ENCODE peak calls at places on chromosomes 5 and 9, in ten cellular contexts. K, O, N, X, H, R, F, G, W and V are unnamed samples.

GRCh38 chr5:4361626-4362281 is 766.1 kb downstream of the IRX1 start:
- DNase-seq in W (no peak), G (no peak), O (no peak), N (no peak), R (no peak), H (no peak), F (no peak), K (no peak), X (no peak), V (no peak)

GRCh38 chr5:175472378-175472777 is 6.0 kb upstream of the SFXN1 start:
- DNase-seq in N (no peak), O (no peak), G (no peak), F (no peak), W (no peak), H (no peak), R (no peak), X (no peak), K (no peak), V (no peak)

GRCh38 chr5:139190125-139190524 is 8.0 kb downstream of the SIL1 start:
- DNase-seq in X (no peak), R (no peak), F (no peak), O (peak; percentile 95), N (no peak), G (no peak), K (no peak), H (no peak), W (peak; percentile 79), V (no peak)

GRCh38 chr5:130237721-130238120 is 333.5 kb downstream of the CHSY3 start:
- DNase-seq in F (no peak), O (no peak), R (no peak), G (no peak), X (no peak), K (no peak), N (no peak), H (no peak), W (no peak), V (no peak)

GRCh38 chr5:66864240-66864884 is 268.2 kb downstream of the MAST4 start:
- DNase-seq in N (peak; percentile 14), X (peak; percentile 42), F (no peak), R (no peak), H (no peak), W (peak; percentile 72), K (no peak), G (no peak), O (peak; percentile 47), V (peak; percentile 1)

GRCh38 chr9:76603448-76603895 is 144.5 kb downstream of the GCNT1 start:
- DNase-seq in X (no peak), N (no peak), G (no peak), K (no peak), O (peak; percentile 29), H (no peak), F (no peak), W (peak; percentile 70), R (no peak), V (no peak)

GRCh38 chr9:131459056-131459455 is 43.7 kb upstream of the POMT1 start:
- DNase-seq in W (no peak), H (peak; percentile 40), R (no peak), F (no peak), N (no peak), X (no peak), O (no peak), K (no peak), G (no peak), V (no peak)

GRCh38 chr5:137218896-137219295 is 280.2 kb downstream of the SPOCK1 start:
- DNase-seq in N (no peak), R (no peak), K (no peak), G (no peak), H (no peak), W (no peak), X (no peak), O (no peak), F (no peak), V (peak; percentile 71)

DNA sequence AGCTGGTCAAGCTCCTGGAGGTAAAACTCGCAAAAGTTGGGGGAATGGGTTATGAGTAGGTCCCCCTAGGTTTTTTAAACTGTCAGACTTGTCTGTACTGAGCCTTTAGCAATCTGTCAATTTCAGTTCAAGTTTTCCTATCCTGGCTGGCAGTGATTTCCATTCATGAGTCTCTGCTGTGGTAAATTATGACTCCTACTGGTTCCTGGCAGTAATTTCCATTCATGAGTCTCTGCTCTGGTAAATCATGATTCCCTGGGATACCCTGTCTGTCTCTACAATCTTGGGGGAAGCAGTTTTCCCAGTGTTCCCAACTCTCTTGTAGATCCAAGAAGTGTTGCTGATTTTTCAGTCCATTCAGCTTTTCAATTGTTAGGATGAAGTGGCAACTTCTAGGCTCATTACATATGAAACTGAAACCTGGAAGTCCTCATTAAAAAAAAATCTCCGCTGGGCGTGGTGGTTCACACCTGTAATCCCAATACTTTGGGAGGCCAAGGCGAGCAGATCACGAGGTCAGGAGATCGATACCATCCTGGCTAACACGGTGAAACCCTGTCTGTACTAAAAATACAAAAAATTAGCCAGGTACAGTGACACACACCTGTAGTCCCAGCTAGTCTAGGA is 91.3 kb upstream of the GPBP1 start:
- DNase-seq in X (peak; percentile 17), O (peak; percentile 10), H (no peak), F (no peak), G (peak; percentile 14), R (no peak), W (peak; percentile 16), K (no peak), N (no peak), V (peak; percentile 47)
- TF ChIP-seq CTCF in X (peak; percentile 55), O (peak; percentile 34), H (no peak), F (peak; percentile 39), G (peak; percentile 59), R (peak; percentile 51), W (peak; percentile 15), K (no peak), N (no peak), V (peak; percentile 51)

GRCh38 chr9:93261281-93261680 is 77.3 kb downstream of the WNK2 start:
- DNase-seq in W (no peak), G (no peak), F (no peak), X (no peak), N (no peak), R (no peak), K (no peak), H (no peak), O (no peak), V (no peak)
- TF ChIP-seq CTCF in W (no peak), G (no peak), F (no peak), X (no peak), N (no peak), R (no peak), K (no peak), H (no peak), O (no peak), V (no peak)

GRCh38 chr9:136949239-136949816 is 2.7 kb upstream of the LCN12 start:
- DNase-seq in H (no peak), R (no peak), X (no peak), G (no peak), F (no peak), O (no peak), K (no peak), W (no peak), N (no peak), V (no peak)

GRCh38 chr9:136950656-136951030 is 1.4 kb upstream of the LCN12 start:
- DNase-seq in O (no peak), H (no peak), K (no peak), R (no peak), G (no peak), W (no peak), N (no peak), X (no peak), F (no peak), V (no peak)

GRCh38 chr9:136951541-136952353 is at the start of gene LCN12:
- DNase-seq in O (no peak), R (no peak), X (no peak), K (no peak), W (no peak), H (no peak), N (no peak), G (no peak), F (no peak), V (no peak)

GRCh38 chr9:136947955-136948510 is 3.0 kb downstream of the C8G start:
- DNase-seq in H (no peak), F (peak; percentile 71), O (peak; percentile 4), W (peak; percentile 67), X (peak; percentile 38), N (peak; percentile 71), K (no peak), G (no peak), R (peak; percentile 49), V (peak; percentile 36)

DNA sequence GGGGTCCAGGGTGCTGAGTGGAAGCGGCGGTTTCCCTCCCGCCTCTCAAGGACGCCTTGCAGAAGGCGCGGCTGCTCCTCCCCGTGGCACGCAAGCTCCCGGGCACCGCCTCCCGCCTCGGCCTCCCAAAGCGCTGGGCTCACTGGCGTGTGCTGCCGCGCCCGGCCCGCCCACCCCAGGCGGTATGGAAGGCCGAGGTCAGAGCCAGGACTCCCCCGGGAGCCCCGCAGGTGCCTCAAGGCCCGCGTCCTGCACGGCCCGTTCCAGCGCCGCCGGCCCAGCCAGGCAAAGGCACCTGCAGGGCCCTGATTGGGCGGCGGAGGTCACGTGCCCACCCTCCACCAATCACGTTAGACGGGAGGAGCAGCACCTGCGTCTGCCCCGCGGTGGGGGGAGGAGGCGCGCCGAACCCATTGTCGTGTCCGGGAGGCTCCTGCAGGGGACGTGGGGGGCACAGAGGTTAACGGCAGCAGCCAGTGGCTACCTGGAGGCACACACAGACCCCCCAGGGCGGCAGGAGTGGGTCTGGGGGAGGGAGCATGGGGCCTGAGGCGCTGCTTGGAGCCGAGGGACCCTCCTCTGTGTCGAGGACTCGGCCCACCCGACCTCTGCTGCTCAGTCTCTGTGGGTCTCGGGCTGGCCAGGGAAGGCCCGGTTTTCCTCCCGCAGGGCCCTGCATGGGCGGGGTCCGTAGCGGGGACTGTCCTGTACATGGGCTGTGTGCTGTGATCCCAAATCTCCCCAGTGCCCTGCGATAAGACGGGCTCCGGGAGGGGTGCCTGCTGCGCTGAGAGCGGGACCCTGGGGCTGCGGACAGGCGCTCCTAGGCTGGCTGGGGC is 2.0 kb upstream of the LCN12 start:
- DNase-seq in G (peak; percentile 61), F (peak; percentile 97), X (peak; percentile 70), R (peak; percentile 83), H (peak; percentile 98), K (peak; percentile 97), O (peak; percentile 73), W (peak; percentile 92), N (peak; percentile 99), V (peak; percentile 88)
- TF ChIP-seq CTCF in G (peak; percentile 28), F (peak; percentile 46), X (no peak), R (peak; percentile 29), H (peak; percentile 45), K (peak; percentile 51), O (no peak), W (no peak), N (no peak), V (no peak)

DNA sequence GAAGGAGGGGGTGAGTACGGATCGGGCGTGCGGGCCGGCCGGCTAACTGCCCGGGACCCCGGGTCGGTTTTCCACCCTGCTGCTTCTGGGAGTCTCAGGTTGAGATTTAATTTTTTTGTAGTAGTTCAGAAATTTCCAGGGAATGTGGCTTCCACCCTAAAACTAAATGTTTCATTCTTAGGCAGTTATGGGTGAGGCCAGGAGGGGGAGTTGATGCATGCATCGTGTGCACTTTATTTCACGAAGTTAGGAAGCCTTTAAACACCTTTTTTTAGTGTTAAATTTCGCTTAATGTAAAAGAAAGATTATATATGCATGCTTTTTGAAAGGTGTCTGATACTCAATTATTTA is 914 bp downstream of the CDK9 start:
- DNase-seq in R (no peak), H (no peak), W (no peak), G (no peak), K (no peak), O (no peak), N (no peak), F (no peak), X (no peak), V (no peak)
- TF ChIP-seq CTCF in R (peak; percentile 63), H (no peak), W (peak; percentile 49), G (peak; percentile 41), K (peak; percentile 66), O (peak; percentile 48), N (peak; percentile 50), F (peak; percentile 46), X (peak; percentile 77), V (peak; percentile 58)